ENCODE peak calls at places on chromosomes 1 and 21, in six cellular contexts. P is uterus, H is neural progenitor cell, G is SW 1271, F is SHP77, K is memory B cell. J is an unnamed sample.

GRCh38 chr1:21669287-21670058 is at the start of gene RAP1GAP:
- DNase-seq in K (no peak), H (peak), P (peak), G (no peak), F (peak), J (no peak)

GRCh38 chr1:15557594-15557993 is 27.3 kb downstream of the AGMAT start:
- DNase-seq in G (no peak), P (no peak), H (no peak), K (no peak), F (no peak), J (no peak)

GRCh38 chr1:226634611-226635246 is 86.2 kb downstream of the STUM start:
- DNase-seq in G (no peak), H (no peak), P (no peak), F (no peak), K (no peak), J (no peak)

GRCh38 chr1:184759097-184759496 is 4.4 kb upstream of the EDEM3 start:
- DNase-seq in H (no peak), F (no peak), K (no peak), P (no peak), G (no peak), J (no peak)

GRCh38 chr1:95057361-95057760 is 15.4 kb downstream of the ALG14 start:
- DNase-seq in H (no peak), P (no peak), F (no peak), K (no peak), G (no peak), J (no peak)

GRCh38 chr1:30382496-30382895 is 340.9 kb downstream of the MATN1 start:
- DNase-seq in G (no peak), K (no peak), F (no peak), P (no peak), H (no peak), J (no peak)

GRCh38 chr1:154465621-154466020 is 36.4 kb upstream of the TDRD10 start:
- DNase-seq in H (no peak), F (no peak), K (no peak), P (no peak), G (no peak), J (no peak)

GRCh38 chr21:45736042-45736704 is 92.6 kb downstream of the PCBP3 start:
- DNase-seq in P (no peak), G (no peak), K (no peak), F (no peak), H (no peak), J (no peak)

GRCh38 chr1:6365047-6365446 is 28.5 kb downstream of the ACOT7 start:
- DNase-seq in G (no peak), F (no peak), P (no peak), H (no peak), K (no peak), J (no peak)

GRCh38 chr1:3588395-3588794 is 22.9 kb downstream of the MEGF6 start:
- DNase-seq in F (no peak), K (no peak), P (no peak), H (no peak), G (no peak), J (no peak)

GRCh38 chr21:44912158-44912473 is 8.6 kb downstream of the ITGB2 start:
- DNase-seq in G (no peak), K (no peak), P (no peak), F (no peak), H (no peak), J (no peak)

GRCh38 chr1:17579951-17580939 is 40.7 kb downstream of the ARHGEF10L start:
- DNase-seq in G (no peak), K (no peak), H (no peak), P (no peak), F (peak), J (no peak)

GRCh38 chr1:47824721-47825120 is 172.5 kb downstream of the TRABD2B start:
- DNase-seq in P (no peak), F (no peak), H (no peak), K (no peak), G (no peak), J (no peak)

GRCh38 chr1:211487672-211488208 is 4.2 kb downstream of the RD3 start:
- DNase-seq in K (no peak), F (no peak), H (no peak), G (no peak), P (no peak), J (no peak)

GRCh38 chr1:77281491-77282186 is at the start of gene AK5:
- DNase-seq in K (no peak), F (no peak), G (no peak), P (no peak), H (peak), J (peak)

GRCh38 chr1:180842052-180842451 is 70.6 kb upstream of the KIAA1614 start:
- DNase-seq in G (peak), K (no peak), P (no peak), H (peak), F (no peak), J (no peak)

GRCh38 chr1:149963358-149963757 is 26.7 kb upstream of the MTMR11 start:
- DNase-seq in K (no peak), H (no peak), F (no peak), G (no peak), P (no peak), J (no peak)

GRCh38 chr1:7378346-7379130 is 392.6 kb upstream of the VAMP3 start:
- DNase-seq in H (no peak), K (no peak), P (no peak), F (peak), G (no peak), J (no peak)

GRCh38 chr1:109906160-109906838 is 4.3 kb upstream of the CSF1 start:
- DNase-seq in H (no peak), P (no peak), K (peak), G (no peak), F (no peak), J (no peak)

GRCh38 chr1:86247553-86248279 is 91.1 kb upstream of the COL24A1 start:
- DNase-seq in F (no peak), H (no peak), K (no peak), P (no peak), G (no peak), J (no peak)

GRCh38 chr1:11364170-11364569 is 91.2 kb downstream of the UBIAD1 start:
- DNase-seq in H (no peak), K (no peak), F (no peak), P (no peak), G (no peak), J (no peak)

GRCh38 chr1:155192346-155193274 is 15.1 kb downstream of the THBS3 start:
- DNase-seq in H (peak), P (peak), G (no peak), F (peak), K (no peak), J (no peak)

GRCh38 chr1:228156518-228156875 is 6.8 kb downstream of the GJC2 start:
- DNase-seq in P (no peak), K (no peak), G (no peak), H (no peak), F (no peak), J (no peak)

GRCh38 chr1:204885288-204885711 is 14.6 kb downstream of the NFASC start:
- DNase-seq in P (peak), G (no peak), F (no peak), H (no peak), K (no peak), J (peak)

GRCh38 chr1:12179111-12179519 is 12.3 kb downstream of the TNFRSF1B start:
- DNase-seq in F (no peak), P (peak), K (no peak), H (no peak), G (peak), J (no peak)

GRCh38 chr1:33181038-33181861 is 593 bp downstream of the TRIM62 start:
- DNase-seq in H (peak), P (peak), F (peak), G (peak), K (peak), J (no peak)

GRCh38 chr1:92709738-92710137 is 75.2 kb downstream of the EVI5 start:
- DNase-seq in F (peak), P (no peak), H (no peak), G (no peak), K (no peak), J (no peak)

GRCh38 chr1:18998016-18998724 is 41.7 kb upstream of the IFFO2 start:
- DNase-seq in G (no peak), H (no peak), P (no peak), K (no peak), F (no peak), J (no peak)

GRCh38 chr1:154431586-154432373 is 26.6 kb downstream of the IL6R start:
- DNase-seq in H (no peak), G (peak), K (no peak), F (no peak), P (peak), J (no peak)

GRCh38 chr1:29124366-29125236 is 898 bp upstream of the TMEM200B start:
- DNase-seq in H (peak), G (peak), K (peak), F (peak), P (peak), J (no peak)

GRCh38 chr1:95518310-95518709 is 284.3 kb downstream of the RWDD3 start:
- DNase-seq in F (no peak), H (no peak), P (no peak), K (no peak), G (no peak), J (no peak)

GRCh38 chr21:44364151-44365053 is 11.0 kb downstream of the TRPM2 start:
- DNase-seq in F (no peak), K (no peak), H (no peak), G (no peak), P (peak), J (no peak)

GRCh38 chr1:8077120-8077573 is 51.0 kb upstream of the ERRFI1 start:
- DNase-seq in H (peak), P (peak), F (peak), G (peak), K (no peak), J (no peak)

GRCh38 chr1:89780721-89781120 is 40.1 kb upstream of the LRRC8D start:
- DNase-seq in K (no peak), F (peak), G (peak), H (no peak), P (no peak), J (peak)

GRCh38 chr1:212701910-212702309 is 2.3 kb upstream of the BATF3 start:
- DNase-seq in G (no peak), K (no peak), F (no peak), H (no peak), P (no peak), J (no peak)

GRCh38 chr1:84225636-84226035 is 75.9 kb upstream of the SAMD13 start:
- DNase-seq in P (no peak), H (no peak), F (no peak), G (no peak), K (no peak), J (no peak)

GRCh38 chr1:94542088-94542671 is 621 bp upstream of the F3 start:
- DNase-seq in P (peak), G (no peak), H (peak), F (no peak), K (no peak), J (peak)

GRCh38 chr1:5936621-5937372 is 55.4 kb downstream of the NPHP4 start:
- DNase-seq in G (no peak), K (no peak), P (no peak), F (no peak), H (peak), J (no peak)